ENCODE peak calls at places on chromosomes 11 and 22, in five cellular contexts. T is upper lobe of right lung; P is effector memory CD4-positive, alpha-beta T cell; D is AG10803; K is Panc1. O is an unnamed sample.
A peak's percentile ranks its signal among the peaks of the same experiment; 100 is the strongest.

GRCh38 chr22:48592066-48592345 is 1235.7 kb downstream of the BRD1 start:
- DNase-seq in T (no peak), D (no peak), K (no peak), P (no peak), O (no peak)

GRCh38 chr11:9862981-9863380 is 199.1 kb downstream of the SWAP70 start:
- DNase-seq in T (no peak), K (no peak), P (no peak), D (peak; percentile 27), O (no peak)

GRCh38 chr11:74465291-74465708 is 2.0 kb downstream of the KCNE3 start:
- DNase-seq in T (no peak), K (no peak), P (no peak), D (no peak), O (no peak)

GRCh38 chr22:32721328-32722180 is 80.0 kb upstream of the TIMP3 start:
- DNase-seq in D (no peak), T (no peak), P (no peak), K (no peak), O (no peak)

GRCh38 chr11:66701432-66702240 is 23.9 kb upstream of the RBM4B start:
- DNase-seq in D (no peak), K (no peak), P (no peak), T (no peak), O (peak; percentile 41)

GRCh38 chr11:63567044-63567840 is 4.1 kb upstream of the PLAAT2 start:
- DNase-seq in K (peak; percentile 25), D (peak; percentile 49), P (peak; percentile 74), T (no peak), O (no peak)

GRCh38 chr11:62370743-62371440 is 33.6 kb downstream of the ASRGL1 start:
- DNase-seq in T (peak; percentile 75), K (no peak), P (peak; percentile 31), D (no peak), O (peak; percentile 88)

GRCh38 chr11:111922803-111923202 is 4.1 kb downstream of the C11orf52 start:
- DNase-seq in T (no peak), P (no peak), D (peak; percentile 87), K (no peak), O (no peak)

GRCh38 chr11:88414981-88415391 is 77.5 kb upstream of the CTSC start:
- DNase-seq in D (no peak), K (no peak), T (no peak), P (no peak), O (peak; percentile 34)

GRCh38 chr11:121464352-121464946 is 11.7 kb upstream of the SORL1-AS1 start:
- DNase-seq in P (peak; percentile 44), T (no peak), K (peak; percentile 80), D (peak; percentile 89), O (no peak)

GRCh38 chr11:33211153-33211552 is 46.0 kb upstream of the HIPK3 start:
- DNase-seq in T (no peak), K (no peak), P (no peak), D (no peak), O (peak; percentile 84)

GRCh38 chr11:15107730-15108515 is 6.8 kb upstream of the INSC start:
- DNase-seq in D (peak; percentile 35), P (no peak), T (no peak), K (no peak), O (no peak)

GRCh38 chr11:90148900-90149299 is 14.4 kb downstream of the NAALAD2 start:
- DNase-seq in K (no peak), P (no peak), T (no peak), D (no peak), O (no peak)

GRCh38 chr11:76185931-76186401 is 20.3 kb downstream of the WNT11 start:
- DNase-seq in D (peak; percentile 31), T (peak; percentile 75), K (no peak), P (no peak), O (no peak)

GRCh38 chr11:36622431-36623136 is 24.5 kb upstream of the RAG2 start:
- DNase-seq in D (peak; percentile 27), K (peak; percentile 7), P (no peak), T (no peak), O (peak; percentile 36)

GRCh38 chr11:30317030-30317429 is 5.9 kb upstream of the ARL14EP start:
- DNase-seq in T (no peak), P (no peak), K (no peak), D (no peak), O (no peak)

GRCh38 chr11:120750647-120751419 is 239.3 kb downstream of the GRIK4 start:
- DNase-seq in D (no peak), P (no peak), K (no peak), T (no peak), O (peak; percentile 2)

GRCh38 chr11:111302298-111302697 is 4.0 kb downstream of the POU2AF3 start:
- DNase-seq in D (no peak), K (no peak), P (no peak), T (peak; percentile 79), O (no peak)

GRCh38 chr11:76769071-76769560 is 14.0 kb upstream of the TSKU start:
- DNase-seq in K (no peak), P (no peak), T (no peak), D (peak; percentile 71), O (no peak)

GRCh38 chr11:86940122-86940777 is 14.9 kb downstream of the FZD4 start:
- DNase-seq in T (no peak), P (no peak), D (peak; percentile 56), K (no peak), O (no peak)

GRCh38 chr11:486189-486588 is 20.9 kb downstream of the RNH1 start:
- DNase-seq in P (no peak), T (no peak), D (no peak), K (no peak), O (no peak)

GRCh38 chr11:125404811-125405481 is 91.1 kb downstream of the FEZ1 start:
- DNase-seq in D (peak; percentile 31), K (peak; percentile 46), P (peak; percentile 34), T (peak; percentile 85), O (peak; percentile 15)

GRCh38 chr11:8086001-8086479 is 5.0 kb downstream of the TUB start:
- DNase-seq in P (no peak), T (no peak), K (no peak), D (no peak), O (no peak)

GRCh38 chr22:49666146-49666809 is 161.4 kb downstream of the BRD1 start:
- DNase-seq in T (peak; percentile 21), K (no peak), D (no peak), P (no peak), O (no peak)

GRCh38 chr11:4626207-4627105 is 10.8 kb upstream of the OR51D1 start:
- DNase-seq in P (peak; percentile 17), D (peak; percentile 48), T (no peak), K (peak; percentile 60), O (peak; percentile 37)

GRCh38 chr11:11608783-11609232 is 13.0 kb downstream of the GALNT18 start:
- DNase-seq in K (no peak), T (no peak), D (peak; percentile 58), P (no peak), O (no peak)

GRCh38 chr11:693887-694562 is 997 bp downstream of the DEAF1 start:
- DNase-seq in D (no peak), K (no peak), P (no peak), T (peak; percentile 73), O (no peak)

DNA sequence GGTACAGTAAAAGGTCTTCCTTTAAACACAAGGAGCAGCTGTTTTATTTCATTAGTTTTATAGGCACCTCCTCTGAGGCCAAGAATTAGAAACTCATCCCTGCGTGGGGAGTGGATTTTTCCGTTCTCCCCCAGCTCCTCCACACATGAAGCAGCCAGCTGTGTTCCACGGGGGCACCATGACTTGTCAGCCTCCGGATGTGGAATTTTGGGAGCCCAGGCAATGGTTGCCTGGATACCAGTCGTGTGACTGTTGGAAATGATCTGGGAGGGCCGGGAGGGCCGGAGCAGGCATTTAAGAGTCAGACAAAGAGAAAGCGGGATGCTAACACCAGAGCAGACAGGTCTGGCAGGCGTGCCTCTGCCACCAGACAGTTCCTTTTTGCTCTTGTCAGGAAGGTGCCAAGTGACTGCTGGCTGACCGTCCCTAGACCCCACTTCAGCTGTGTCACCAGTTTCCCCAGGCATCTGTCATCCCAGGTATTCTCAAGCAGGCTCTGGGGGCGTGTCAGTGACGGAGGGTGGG is 15.9 kb upstream of the CDC42EP2 start:
- DNase-seq in T (no peak), K (no peak), D (peak; percentile 92), P (no peak), O (no peak)
- H3K4me3 ChIP-seq in T (no peak overlapping the region), K (no peak overlapping the region), D (peak overlapping the region; percentile 31), P (no peak overlapping the region), O (no peak overlapping the region)

DNA sequence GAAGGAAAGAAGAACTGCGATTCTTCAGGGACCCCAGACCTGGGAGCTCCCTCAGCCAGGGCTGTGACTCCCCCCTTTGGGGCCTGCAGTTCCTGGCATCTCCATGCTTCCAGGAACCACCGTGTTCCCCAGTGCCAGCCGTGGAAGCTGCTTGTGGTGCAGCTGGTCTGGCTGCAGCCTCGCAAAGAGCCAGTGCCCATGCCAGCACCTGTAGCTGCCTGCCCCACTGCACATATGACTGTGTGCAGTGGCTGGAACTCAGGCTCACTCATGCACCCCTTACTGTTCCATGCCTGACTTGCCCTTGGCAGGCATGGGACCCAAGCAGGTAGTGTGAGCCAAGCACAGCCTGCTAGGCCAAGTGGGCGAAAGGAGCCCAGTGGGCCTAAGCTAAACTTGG is 401.3 kb downstream of the LRRC4C start:
- DNase-seq in T (peak; percentile 47), P (no peak), K (no peak), D (no peak), O (no peak)
- H3K4me3 ChIP-seq in T (no peak overlapping the region), P (no peak overlapping the region), K (no peak overlapping the region), D (no peak overlapping the region), O (no peak overlapping the region)

GRCh38 chr11:70400643-70401042 is 2.3 kb downstream of the CTTN start:
- DNase-seq in K (no peak), T (no peak), D (no peak), P (no peak), O (no peak)
- H3K4me3 ChIP-seq in K (peak overlapping the region; percentile 96), T (no peak overlapping the region), D (peak overlapping the region; percentile 83), P (no peak overlapping the region), O (no peak overlapping the region)

GRCh38 chr11:23897453-23898289 is 599.2 kb upstream of the LUZP2 start:
- DNase-seq in K (no peak), D (peak; percentile 94), T (no peak), P (no peak), O (no peak)
- H3K4me3 ChIP-seq in K (no peak overlapping the region), D (peak overlapping the region; percentile 20), T (no peak overlapping the region), P (no peak overlapping the region), O (no peak overlapping the region)

DNA sequence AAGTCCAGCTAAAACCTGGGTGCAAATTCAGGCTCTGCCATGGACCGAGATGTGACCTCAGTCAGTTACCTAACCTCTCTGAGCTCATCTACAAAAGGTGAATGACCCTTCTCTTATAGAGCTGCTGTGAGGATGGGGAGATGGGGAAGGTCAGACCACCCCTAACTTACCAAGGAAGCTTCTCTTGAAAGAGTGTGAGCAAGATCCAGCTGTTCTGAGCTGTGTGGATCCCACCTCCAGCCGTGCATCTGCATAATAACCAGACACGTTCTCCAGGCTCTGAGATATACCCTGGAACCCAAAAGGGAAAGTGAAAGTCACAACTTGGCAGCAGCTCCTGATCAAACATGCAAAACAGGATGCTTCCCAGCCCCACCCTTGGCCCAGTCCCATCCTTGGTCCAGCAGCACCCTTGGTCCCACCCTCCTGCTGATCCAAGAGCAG is at the start of gene APOL3:
- DNase-seq in D (peak; percentile 71), P (peak; percentile 36), K (no peak), T (peak; percentile 78), O (no peak)
- H3K4me3 ChIP-seq in D (peak within 1 kb of the TSS; percentile 54), P (peak within 1 kb of the TSS; percentile 73), K (peak within 1 kb of the TSS; percentile 16), T (peak within 1 kb of the TSS; percentile 59), O (no peak within 1 kb of the TSS)

DNA sequence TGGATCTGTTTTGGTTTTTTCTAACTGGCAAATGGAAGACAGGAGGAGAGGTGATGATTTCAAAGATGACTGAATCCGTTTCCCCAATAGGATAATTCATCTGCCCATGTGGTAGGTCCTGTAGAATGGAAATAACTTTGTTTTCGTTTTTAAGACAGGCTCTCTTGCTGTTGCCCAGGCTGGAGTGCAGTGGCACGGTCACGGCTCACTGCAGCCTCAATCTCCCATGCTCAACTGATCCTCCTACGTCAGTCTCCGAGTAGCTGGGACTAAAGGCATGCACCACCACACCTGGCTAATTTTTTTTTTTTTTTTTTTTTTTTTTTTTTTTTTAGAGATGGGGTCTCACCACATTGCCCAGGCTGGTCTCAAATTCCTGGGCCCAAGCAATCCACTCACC is 77.4 kb upstream of the BIRC3 start:
- DNase-seq in D (no peak), T (no peak), K (no peak), P (no peak), O (no peak)
- H3K4me3 ChIP-seq in D (no peak overlapping the region), T (no peak overlapping the region), K (no peak overlapping the region), P (no peak overlapping the region), O (no peak overlapping the region)

O was measured in HL-60.